ENCODE peak calls at places on chromosomes 6 and 20, in six cellular contexts. T, M, E, N, F and S are unnamed samples. For H3K36me3, the result is how much of the 10 kb centered on the place peaks cover.

GRCh38 chr6:26025047-26025893 is 62.0 kb upstream of the HFE start:
- DNase-seq in M (peak), E (no peak), F (no peak), N (no peak), T (peak), S (peak)

GRCh38 chr20:610130-611046 is at the start of gene TCF15:
- DNase-seq in T (peak), E (peak), F (no peak), N (no peak), M (peak), S (no peak)

GRCh38 chr6:10951675-10952282 is 64.9 kb downstream of the SYCP2L start:
- DNase-seq in T (no peak), E (no peak), F (no peak), M (peak), N (peak), S (peak)

GRCh38 chr6:52808660-52809059 is 5.0 kb upstream of the GSTA1 start:
- DNase-seq in T (no peak), N (no peak), E (no peak), F (no peak), M (no peak), S (no peak)

GRCh38 chr6:19562468-19562867 is 274.7 kb upstream of the ID4 start:
- DNase-seq in F (no peak), N (no peak), T (no peak), M (no peak), E (no peak), S (no peak)

GRCh38 chr20:36875702-36876472 is at the start of gene TLDC2:
- DNase-seq in M (no peak), F (peak), T (no peak), E (no peak), N (no peak), S (no peak)

GRCh38 chr20:10654630-10655029 is 19.2 kb downstream of the JAG1 start:
- DNase-seq in M (no peak), T (no peak), F (no peak), N (no peak), E (no peak), S (no peak)

GRCh38 chr6:42451146-42451594 is 556 bp downstream of the TRERF1 start:
- DNase-seq in N (peak), F (no peak), T (no peak), M (no peak), E (no peak), S (no peak)

GRCh38 chr20:10665791-10666190 is 8.0 kb downstream of the JAG1 start:
- DNase-seq in N (no peak), F (no peak), E (no peak), M (peak), T (no peak), S (no peak)

GRCh38 chr20:16714242-16714641 is 15.6 kb upstream of the SNRPB2 start:
- DNase-seq in N (no peak), M (no peak), F (no peak), E (no peak), T (no peak), S (no peak)

GRCh38 chr6:6909111-6909510 is 198.7 kb upstream of the RREB1 start:
- DNase-seq in F (no peak), T (no peak), N (no peak), E (no peak), M (no peak), S (no peak)

GRCh38 chr20:38222231-38222922 is 38.2 kb downstream of the KIAA1755 start:
- DNase-seq in M (peak), F (peak), N (no peak), T (peak), E (peak), S (no peak)

GRCh38 chr6:22295145-22295544 is 1.7 kb downstream of the PRL start:
- DNase-seq in T (no peak), N (no peak), E (no peak), M (no peak), F (no peak), S (no peak)

GRCh38 chr6:146028250-146028789 is 542 bp upstream of the GRM1 start:
- DNase-seq in T (peak), N (no peak), F (peak), E (peak), M (peak), S (no peak)

GRCh38 chr6:2209226-2209809 is 36.1 kb downstream of the GMDS start:
- DNase-seq in T (no peak), N (peak), F (no peak), M (peak), E (no peak), S (no peak)

GRCh38 chr6:16319813-16320532 is 81.6 kb downstream of the GMPR start:
- DNase-seq in F (peak), T (peak), M (peak), N (peak), E (peak), S (peak)

GRCh38 chr20:3103369-3104032 is 19.0 kb upstream of the AVP start:
- DNase-seq in N (no peak), E (no peak), M (no peak), T (no peak), F (no peak), S (no peak)

GRCh38 chr6:79048611-79049010 is 29.4 kb downstream of the PHIP start:
- DNase-seq in F (no peak), N (peak), M (peak), T (no peak), E (no peak), S (no peak)
- H3K36me3 ChIP-seq in F (half or more), N (under half), M (under half), T (half or more), E (half or more), S (under half)

DNA sequence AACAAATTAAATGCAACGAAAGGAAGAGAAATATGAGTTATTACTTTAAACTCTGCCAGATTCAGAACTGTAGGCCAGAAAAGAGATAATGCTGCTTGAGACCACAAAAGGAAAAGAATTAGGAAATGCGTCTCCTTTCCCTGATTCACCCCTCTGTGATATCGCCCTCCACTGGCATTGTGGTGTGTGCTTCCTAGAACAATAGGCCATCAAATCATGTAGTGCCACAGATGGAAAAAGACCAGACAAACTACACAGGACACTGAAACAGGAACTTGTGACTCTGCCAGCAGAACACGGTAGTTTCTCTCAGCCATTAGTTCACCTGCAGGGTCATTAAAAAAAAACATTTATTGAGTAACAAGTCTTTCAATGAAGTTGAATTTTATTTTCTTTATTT is 14.8 kb upstream of the LAMA4 start:
- DNase-seq in F (no peak), N (no peak), T (no peak), M (peak), E (no peak), S (no peak)
- TF ChIP-seq CTCF in F (no peak), N (peak), T (peak), M (peak), E (peak), S (peak)

GRCh38 chr6:18465410-18466154 is 78.4 kb downstream of the RNF144B start:
- DNase-seq in T (no peak), E (no peak), N (no peak), F (no peak), M (no peak), S (no peak)
- H3K36me3 ChIP-seq in T (half or more), E (half or more), N (under half), F (half or more), M (under half), S (under half)

DNA sequence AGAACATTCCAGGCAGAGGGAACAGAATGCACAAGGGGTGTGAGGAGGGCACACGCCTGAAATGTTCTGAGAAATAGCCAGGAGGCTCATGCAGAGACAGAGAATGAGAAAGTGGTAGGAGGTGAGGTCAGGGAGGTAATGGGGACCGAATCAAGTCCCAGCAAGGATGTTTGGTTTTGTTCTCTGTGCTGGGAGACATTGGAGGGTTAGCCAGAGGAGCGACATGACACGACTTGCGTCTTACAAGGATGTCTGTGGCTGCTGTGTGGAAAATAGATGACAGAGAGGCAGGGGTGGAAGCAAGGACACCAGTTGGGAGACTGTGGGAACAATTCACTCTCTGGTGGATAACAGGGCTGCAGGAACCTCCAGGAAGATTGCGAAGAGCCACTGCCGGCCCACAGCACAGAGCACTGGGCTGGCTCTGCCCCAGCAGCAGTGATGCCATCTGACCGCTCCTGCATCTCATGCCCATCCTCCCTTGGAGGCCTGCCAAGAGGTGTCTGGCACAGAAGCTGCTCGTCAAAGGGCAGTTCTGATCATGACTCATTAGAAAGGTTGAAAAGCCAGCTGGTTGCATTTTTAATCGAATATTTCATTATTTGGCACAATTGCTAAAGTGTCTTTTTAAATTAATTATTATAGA is 57.7 kb upstream of the CD83 start:
- DNase-seq in E (peak), T (peak), F (no peak), M (no peak), N (no peak), S (no peak)
- TF ChIP-seq CTCF in E (no peak), T (no peak), F (no peak), M (no peak), N (no peak), S (no peak)

GRCh38 chr6:158497620-158498019 is 62.3 kb upstream of the TMEM181 start:
- DNase-seq in N (no peak), T (no peak), E (no peak), M (no peak), F (no peak), S (no peak)

GRCh38 chr6:158489441-158489840 is 70.5 kb upstream of the TMEM181 start:
- DNase-seq in M (no peak), F (no peak), T (no peak), E (no peak), N (no peak), S (no peak)

GRCh38 chr6:158496700-158497099 is 63.2 kb upstream of the TMEM181 start:
- DNase-seq in T (no peak), E (no peak), F (no peak), M (no peak), N (no peak), S (no peak)

GRCh38 chr6:158488065-158488464 is 71.8 kb upstream of the TMEM181 start:
- DNase-seq in T (no peak), F (no peak), N (peak), M (peak), E (no peak), S (peak)

DNA sequence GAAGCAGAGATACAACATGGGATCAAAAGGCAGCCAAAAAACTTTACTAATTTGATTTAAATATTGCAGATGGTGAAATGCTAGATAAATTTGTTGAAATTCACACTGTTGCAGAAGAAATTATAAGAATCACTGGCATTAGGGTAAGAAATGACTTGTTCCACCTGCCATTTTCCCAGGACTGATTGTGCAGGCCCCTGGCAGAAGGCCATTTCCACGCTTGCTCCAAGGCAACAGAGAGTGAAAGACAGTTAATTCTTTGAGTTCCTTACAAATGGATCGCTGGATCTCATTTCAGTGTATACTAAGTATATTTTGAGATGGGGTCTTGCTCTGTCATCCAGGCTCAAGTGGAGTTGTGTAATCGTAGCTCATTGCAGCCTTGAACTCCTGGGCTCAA is 67.0 kb upstream of the TMEM181 start:
- DNase-seq in T (no peak), N (no peak), F (no peak), M (no peak), E (no peak), S (no peak)
- H3K36me3 ChIP-seq in T (under half), N (under half), F (half or more), M (under half), E (under half), S (under half)

DNA sequence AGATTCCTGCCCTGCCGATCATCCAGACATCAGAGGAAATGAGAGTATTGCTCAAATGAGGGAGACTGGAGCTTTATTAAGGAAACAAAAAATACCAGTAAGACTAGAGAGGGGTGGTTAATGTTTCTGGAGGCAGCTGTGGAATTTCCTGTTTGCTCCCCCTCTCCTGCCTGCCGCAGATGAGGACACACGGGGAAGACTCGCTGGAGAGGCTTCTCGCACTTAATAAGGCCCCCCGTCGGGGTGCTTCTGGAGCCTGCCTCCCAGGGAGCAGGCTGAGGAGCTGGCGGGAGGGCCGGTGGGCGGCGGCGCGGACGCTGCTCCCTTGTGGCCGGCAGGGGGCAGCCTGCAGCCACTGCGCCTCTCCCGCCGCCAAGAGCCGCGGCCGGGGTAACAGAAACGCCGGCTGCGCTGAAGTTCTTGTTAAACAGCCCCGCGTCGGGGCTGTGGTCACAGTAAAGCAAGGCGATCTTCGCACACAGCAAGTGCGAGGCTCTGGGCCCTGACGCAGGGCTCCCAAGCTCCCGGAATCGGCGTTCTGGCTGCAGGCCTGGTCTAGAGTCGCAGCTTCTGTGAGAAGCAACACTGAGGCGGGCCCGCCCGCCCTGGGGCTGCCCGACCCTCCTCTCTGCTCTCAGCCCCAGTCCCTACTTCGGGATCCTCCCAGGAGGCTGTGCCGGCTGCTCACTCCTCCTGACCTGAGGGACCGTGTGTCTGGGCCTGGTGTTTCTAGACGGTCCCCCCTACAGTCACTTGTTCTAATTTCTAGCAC is 17.4 kb downstream of the LEMD2 start:
- DNase-seq in N (no peak), M (peak), E (peak), T (peak), F (peak), S (peak)
- TF ChIP-seq CTCF in N (peak), M (peak), E (peak), T (peak), F (peak), S (peak)

GRCh38 chr20:56766528-56766927 is 137.4 kb downstream of the TFAP2C start:
- DNase-seq in F (no peak), M (no peak), E (no peak), N (no peak), T (no peak), S (no peak)

GRCh38 chr20:56762829-56763228 is 133.7 kb downstream of the TFAP2C start:
- DNase-seq in N (no peak), M (no peak), T (no peak), E (no peak), F (no peak), S (no peak)

GRCh38 chr20:56762401-56762800 is 133.3 kb downstream of the TFAP2C start:
- DNase-seq in T (no peak), M (no peak), E (no peak), N (no peak), F (no peak), S (no peak)

GRCh38 chr20:56765172-56766073 is 136.3 kb downstream of the TFAP2C start:
- DNase-seq in T (no peak), N (no peak), E (no peak), M (no peak), F (no peak), S (no peak)

GRCh38 chr20:56764671-56765070 is 135.6 kb downstream of the TFAP2C start:
- DNase-seq in F (no peak), M (no peak), N (no peak), T (no peak), E (no peak), S (no peak)
- H3K36me3 ChIP-seq in F (under half), M (under half), N (under half), T (under half), E (under half), S (under half)

DNA sequence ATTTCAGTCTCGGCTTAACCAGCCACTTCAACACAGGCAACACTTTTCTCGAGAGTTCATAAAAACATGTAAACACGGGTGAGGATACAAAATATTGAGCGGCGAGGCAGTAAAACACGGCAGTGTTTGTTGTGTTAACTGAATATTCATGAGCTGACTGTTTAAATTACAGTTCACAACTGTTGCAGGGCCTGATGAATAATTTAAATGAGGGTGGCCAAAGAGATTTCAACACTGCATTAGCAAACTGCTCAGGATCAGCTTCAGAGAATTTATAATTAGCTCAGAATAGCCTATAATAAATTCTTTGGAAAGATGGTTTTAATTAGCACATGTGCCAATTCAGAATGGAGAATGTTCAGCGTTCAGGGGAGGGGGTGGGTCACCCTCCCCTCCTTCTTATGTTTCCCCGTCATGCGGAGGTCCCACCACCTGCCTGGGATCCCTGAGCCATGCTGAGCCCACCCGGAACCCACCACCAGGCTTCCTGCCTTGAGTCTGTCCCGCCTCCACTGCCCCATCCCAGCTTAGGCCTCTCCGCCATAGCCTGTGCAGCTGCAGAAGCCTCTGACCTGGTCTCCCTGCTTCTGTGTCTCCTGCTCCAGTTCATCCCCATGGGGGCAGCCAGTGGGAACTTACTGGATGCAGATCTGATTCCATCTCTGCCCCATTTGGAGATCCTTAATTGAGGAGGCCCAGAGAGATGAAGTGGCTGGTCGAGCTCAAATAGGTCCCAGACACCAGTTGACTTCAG is 112.5 kb downstream of the TOX2 start:
- DNase-seq in M (no peak), F (no peak), T (no peak), N (no peak), E (no peak), S (no peak)
- TF ChIP-seq CTCF in M (no peak), F (no peak), T (no peak), N (no peak), E (no peak), S (no peak)

GRCh38 chr20:44207066-44207723 is 3.4 kb downstream of the OSER1 start:
- DNase-seq in T (no peak), F (no peak), E (no peak), N (no peak), M (no peak), S (no peak)

GRCh38 chr20:44203161-44203560 is 7.4 kb downstream of the OSER1 start:
- DNase-seq in T (no peak), E (no peak), F (no peak), M (no peak), N (no peak), S (no peak)

GRCh38 chr20:44206132-44206531 is 4.4 kb downstream of the OSER1 start:
- DNase-seq in F (no peak), N (no peak), T (no peak), E (no peak), M (no peak), S (no peak)

GRCh38 chr20:44204156-44204831 is 6.3 kb downstream of the OSER1 start:
- DNase-seq in N (peak), M (peak), E (no peak), T (no peak), F (no peak), S (peak)

GRCh38 chr20:44204832-44205215 is 5.7 kb downstream of the OSER1 start:
- DNase-seq in F (no peak), M (no peak), N (no peak), E (no peak), T (no peak), S (no peak)
- H3K36me3 ChIP-seq in F (half or more), M (under half), N (under half), E (half or more), T (half or more), S (under half)

DNA sequence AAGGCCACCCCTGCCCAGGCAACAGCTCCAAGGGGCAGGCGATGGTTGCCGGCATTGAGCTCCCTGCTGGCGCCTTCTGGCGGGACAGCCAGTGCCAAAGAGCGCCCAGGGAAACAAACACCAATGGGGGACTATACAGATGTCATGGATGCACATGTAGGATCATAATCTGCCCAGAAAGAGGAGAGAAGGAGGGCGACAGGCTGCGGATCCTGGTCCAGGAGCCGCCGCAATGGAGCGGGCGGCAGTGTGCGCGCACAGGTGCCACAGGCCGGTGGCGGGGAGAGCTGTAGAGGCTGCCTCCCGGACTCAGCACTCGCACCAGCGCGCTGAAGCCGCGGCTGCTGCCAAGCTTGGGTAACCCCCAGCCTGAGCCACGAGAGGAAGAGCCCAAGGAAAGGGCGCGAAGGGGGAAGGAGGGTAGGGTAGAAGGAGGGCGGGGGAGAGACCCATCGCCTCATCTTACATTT is 418 bp upstream of the FUT9 start:
- DNase-seq in M (no peak), N (no peak), T (no peak), E (no peak), F (peak), S (no peak)
- TF ChIP-seq CTCF in M (no peak), N (no peak), T (no peak), E (no peak), F (no peak), S (no peak)